ENCODE peak calls at places on chromosomes 5 and 9, in five cellular contexts. One of them, this sample, is unnamed.

GRCh38 chr9:84697042-84697441 is 27.5 kb downstream of the NTRK2 start:
- DNase-seq in CD4-positive, CD25-positive, alpha-beta regulatory T cell: no peak
- DNase-seq in endothelial cell of umbilical vein: no peak
- DNase-seq in mesenchymal stem cell: no peak
- DNase-seq in MM.1S: no peak
- DNase-seq in this sample: no peak

GRCh38 chr9:109901191-109901590 is 121.2 kb downstream of the PALM2AKAP2 start:
- DNase-seq in endothelial cell of umbilical vein: no peak
- DNase-seq in CD4-positive, CD25-positive, alpha-beta regulatory T cell: no peak
- DNase-seq in mesenchymal stem cell: peak
- DNase-seq in MM.1S: no peak
- DNase-seq in this sample: peak

GRCh38 chr9:650362-650761 is 191.1 kb upstream of the DMRT1 start:
- DNase-seq in MM.1S: no peak
- DNase-seq in CD4-positive, CD25-positive, alpha-beta regulatory T cell: peak
- DNase-seq in mesenchymal stem cell: no peak
- DNase-seq in endothelial cell of umbilical vein: peak
- DNase-seq in this sample: no peak

GRCh38 chr5:54311178-54311811 is 922 bp upstream of the ARL15 start:
- DNase-seq in endothelial cell of umbilical vein: peak
- DNase-seq in mesenchymal stem cell: peak
- DNase-seq in CD4-positive, CD25-positive, alpha-beta regulatory T cell: peak
- DNase-seq in MM.1S: peak
- DNase-seq in this sample: peak

GRCh38 chr9:77649109-77649812 is 1.1 kb upstream of the GNA14 start:
- DNase-seq in mesenchymal stem cell: peak
- DNase-seq in endothelial cell of umbilical vein: peak
- DNase-seq in MM.1S: no peak
- DNase-seq in CD4-positive, CD25-positive, alpha-beta regulatory T cell: no peak
- DNase-seq in this sample: peak

GRCh38 chr5:83745821-83746220 is 25.2 kb upstream of the HAPLN1 start:
- DNase-seq in mesenchymal stem cell: no peak
- DNase-seq in MM.1S: no peak
- DNase-seq in endothelial cell of umbilical vein: no peak
- DNase-seq in CD4-positive, CD25-positive, alpha-beta regulatory T cell: no peak
- DNase-seq in this sample: no peak

GRCh38 chr9:38671748-38672147 is 48.2 kb downstream of the FAM240B start:
- DNase-seq in CD4-positive, CD25-positive, alpha-beta regulatory T cell: no peak
- DNase-seq in endothelial cell of umbilical vein: no peak
- DNase-seq in MM.1S: no peak
- DNase-seq in mesenchymal stem cell: no peak
- DNase-seq in this sample: no peak

GRCh38 chr5:96785271-96785670 is 22.5 kb downstream of the ERAP1 start:
- DNase-seq in CD4-positive, CD25-positive, alpha-beta regulatory T cell: no peak
- DNase-seq in MM.1S: no peak
- DNase-seq in endothelial cell of umbilical vein: no peak
- DNase-seq in mesenchymal stem cell: no peak
- DNase-seq in this sample: no peak

GRCh38 chr9:131856105-131856504 is 116.2 kb upstream of the RAPGEF1 start:
- DNase-seq in mesenchymal stem cell: no peak
- DNase-seq in CD4-positive, CD25-positive, alpha-beta regulatory T cell: no peak
- DNase-seq in MM.1S: no peak
- DNase-seq in endothelial cell of umbilical vein: no peak
- DNase-seq in this sample: no peak

GRCh38 chr5:86463339-86463738 is 154.4 kb upstream of the COX7C start:
- DNase-seq in MM.1S: no peak
- DNase-seq in mesenchymal stem cell: no peak
- DNase-seq in CD4-positive, CD25-positive, alpha-beta regulatory T cell: no peak
- DNase-seq in endothelial cell of umbilical vein: no peak
- DNase-seq in this sample: no peak

GRCh38 chr9:2727966-2728613 is 10.8 kb downstream of the KCNV2 start:
- DNase-seq in mesenchymal stem cell: peak
- DNase-seq in endothelial cell of umbilical vein: peak
- DNase-seq in CD4-positive, CD25-positive, alpha-beta regulatory T cell: peak
- DNase-seq in MM.1S: peak
- DNase-seq in this sample: peak

GRCh38 chr9:124694394-124695279 is 76.5 kb downstream of the NR6A1 start:
- DNase-seq in MM.1S: no peak
- DNase-seq in CD4-positive, CD25-positive, alpha-beta regulatory T cell: no peak
- DNase-seq in endothelial cell of umbilical vein: no peak
- DNase-seq in mesenchymal stem cell: peak
- DNase-seq in this sample: no peak

GRCh38 chr9:109640232-109641078 is 139.5 kb upstream of the PALM2AKAP2 start:
- DNase-seq in mesenchymal stem cell: peak
- DNase-seq in MM.1S: no peak
- DNase-seq in endothelial cell of umbilical vein: no peak
- DNase-seq in CD4-positive, CD25-positive, alpha-beta regulatory T cell: no peak
- DNase-seq in this sample: peak

GRCh38 chr9:82164159-82164558 is 175.6 kb downstream of the SPATA31D1 start:
- DNase-seq in MM.1S: no peak
- DNase-seq in CD4-positive, CD25-positive, alpha-beta regulatory T cell: no peak
- DNase-seq in endothelial cell of umbilical vein: no peak
- DNase-seq in mesenchymal stem cell: no peak
- DNase-seq in this sample: peak

GRCh38 chr5:55172051-55172899 is 702 bp downstream of the CDC20B start:
- DNase-seq in CD4-positive, CD25-positive, alpha-beta regulatory T cell: peak
- DNase-seq in endothelial cell of umbilical vein: peak
- DNase-seq in MM.1S: peak
- DNase-seq in mesenchymal stem cell: peak
- DNase-seq in this sample: peak

GRCh38 chr9:114176601-114177295 is 21.4 kb downstream of the COL27A1 start:
- DNase-seq in mesenchymal stem cell: peak
- DNase-seq in CD4-positive, CD25-positive, alpha-beta regulatory T cell: no peak
- DNase-seq in endothelial cell of umbilical vein: no peak
- DNase-seq in MM.1S: no peak
- DNase-seq in this sample: no peak
- H3K27ac ChIP-seq in mesenchymal stem cell: peak
- H3K27ac ChIP-seq in CD4-positive, CD25-positive, alpha-beta regulatory T cell: no peak
- H3K27ac ChIP-seq in endothelial cell of umbilical vein: no peak
- H3K27ac ChIP-seq in MM.1S: no peak
- H3K27ac ChIP-seq in this sample: no peak

DNA sequence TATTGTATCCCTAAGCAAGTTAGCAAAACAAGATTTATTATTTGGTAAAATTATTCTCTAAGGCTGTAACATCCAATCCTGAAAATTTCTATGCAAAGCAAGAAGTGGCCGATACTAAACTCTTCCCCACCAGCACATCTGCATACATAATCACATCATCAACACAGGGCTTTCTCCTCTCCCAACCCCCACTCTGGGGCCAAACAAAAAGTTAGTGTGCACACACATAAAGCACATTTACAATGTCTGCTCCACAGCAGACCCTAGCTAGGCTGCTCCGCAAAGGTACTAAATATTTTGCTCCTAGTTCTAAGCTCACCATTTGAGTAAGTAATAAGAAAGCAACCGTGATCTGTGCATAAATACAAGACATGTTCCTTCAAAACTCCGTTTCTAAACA is 3.6 kb downstream of the RNF130 start:
- DNase-seq in endothelial cell of umbilical vein: no peak
- DNase-seq in CD4-positive, CD25-positive, alpha-beta regulatory T cell: no peak
- DNase-seq in MM.1S: no peak
- DNase-seq in mesenchymal stem cell: no peak
- DNase-seq in this sample: no peak
- H3K4me3 ChIP-seq in endothelial cell of umbilical vein: no peak
- H3K4me3 ChIP-seq in CD4-positive, CD25-positive, alpha-beta regulatory T cell: no peak
- H3K4me3 ChIP-seq in MM.1S: no peak
- H3K4me3 ChIP-seq in mesenchymal stem cell: no peak
- H3K4me3 ChIP-seq in this sample: no peak

GRCh38 chr9:133273819-133274218 is 1.2 kb downstream of the ABO start:
- DNase-seq in endothelial cell of umbilical vein: no peak
- DNase-seq in mesenchymal stem cell: no peak
- DNase-seq in CD4-positive, CD25-positive, alpha-beta regulatory T cell: no peak
- DNase-seq in MM.1S: no peak
- DNase-seq in this sample: no peak

GRCh38 chr9:133276001-133276884 is 1.2 kb upstream of the ABO start:
- DNase-seq in CD4-positive, CD25-positive, alpha-beta regulatory T cell: no peak
- DNase-seq in endothelial cell of umbilical vein: no peak
- DNase-seq in MM.1S: no peak
- DNase-seq in mesenchymal stem cell: no peak
- DNase-seq in this sample: no peak

GRCh38 chr9:133275105-133276000 is at the start of gene ABO:
- DNase-seq in endothelial cell of umbilical vein: no peak
- DNase-seq in CD4-positive, CD25-positive, alpha-beta regulatory T cell: no peak
- DNase-seq in MM.1S: no peak
- DNase-seq in mesenchymal stem cell: no peak
- DNase-seq in this sample: no peak

GRCh38 chr9:133273098-133273497 is 1.9 kb downstream of the ABO start:
- DNase-seq in mesenchymal stem cell: no peak
- DNase-seq in MM.1S: no peak
- DNase-seq in endothelial cell of umbilical vein: no peak
- DNase-seq in CD4-positive, CD25-positive, alpha-beta regulatory T cell: peak
- DNase-seq in this sample: no peak

DNA sequence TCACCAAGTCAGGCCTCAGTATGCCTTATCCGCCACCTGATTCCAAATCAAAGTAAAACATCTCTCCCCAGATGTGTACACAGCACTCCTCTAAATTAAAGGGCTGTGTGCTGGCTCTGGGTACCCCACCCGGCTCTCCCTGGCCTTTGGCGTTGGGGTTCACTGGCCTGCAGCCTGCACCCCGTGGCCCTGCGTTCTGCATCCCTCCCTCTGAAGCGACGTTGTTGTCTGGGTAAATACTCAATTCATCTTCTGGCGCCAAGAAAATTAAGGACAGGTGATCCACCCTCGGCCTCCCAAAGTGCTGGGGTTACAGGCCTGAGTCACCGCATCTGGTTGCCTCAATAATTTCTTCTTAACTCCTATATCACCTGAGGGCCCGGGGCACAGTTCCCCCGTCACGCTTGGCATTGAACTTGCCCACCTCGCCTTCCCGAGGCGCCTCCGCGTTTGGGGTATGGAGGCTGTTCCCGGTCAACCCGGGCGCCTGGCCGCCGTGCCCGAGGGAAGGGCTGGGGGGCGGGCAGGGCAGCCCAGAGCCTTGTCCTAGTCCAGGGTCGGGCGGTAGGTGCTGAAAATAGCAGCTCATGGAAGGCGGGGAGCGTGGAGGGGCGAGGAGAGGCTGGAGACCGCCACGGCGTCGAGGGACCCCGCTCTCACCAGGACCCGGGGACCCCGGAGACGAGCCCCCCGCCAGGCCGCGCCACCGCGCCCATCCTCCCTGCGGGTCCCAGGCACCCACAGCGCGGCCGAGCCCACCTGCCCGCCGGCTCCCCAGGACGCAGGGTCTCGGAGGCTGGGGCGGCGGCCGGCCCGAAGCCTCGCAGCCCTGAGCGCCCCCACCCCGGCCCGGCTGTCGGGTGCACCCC is 531 bp downstream of the ABO start:
- DNase-seq in endothelial cell of umbilical vein: no peak
- DNase-seq in CD4-positive, CD25-positive, alpha-beta regulatory T cell: no peak
- DNase-seq in mesenchymal stem cell: no peak
- DNase-seq in MM.1S: no peak
- DNase-seq in this sample: no peak
- H3K27ac ChIP-seq in endothelial cell of umbilical vein: no peak
- H3K27ac ChIP-seq in CD4-positive, CD25-positive, alpha-beta regulatory T cell: no peak
- H3K27ac ChIP-seq in mesenchymal stem cell: no peak
- H3K27ac ChIP-seq in MM.1S: no peak
- H3K27ac ChIP-seq in this sample: no peak

GRCh38 chr9:132879443-132880310 is 979 bp downstream of the SPACA9 start:
- DNase-seq in MM.1S: no peak
- DNase-seq in mesenchymal stem cell: peak
- DNase-seq in CD4-positive, CD25-positive, alpha-beta regulatory T cell: peak
- DNase-seq in endothelial cell of umbilical vein: no peak
- DNase-seq in this sample: no peak
- H3K4me3 ChIP-seq in MM.1S: no peak
- H3K4me3 ChIP-seq in mesenchymal stem cell: peak
- H3K4me3 ChIP-seq in CD4-positive, CD25-positive, alpha-beta regulatory T cell: no peak
- H3K4me3 ChIP-seq in endothelial cell of umbilical vein: no peak
- H3K4me3 ChIP-seq in this sample: peak

GRCh38 chr5:167804512-167805220 is 486.8 kb upstream of the WWC1 start:
- DNase-seq in MM.1S: no peak
- DNase-seq in mesenchymal stem cell: no peak
- DNase-seq in CD4-positive, CD25-positive, alpha-beta regulatory T cell: no peak
- DNase-seq in endothelial cell of umbilical vein: no peak
- DNase-seq in this sample: no peak
- H3K27ac ChIP-seq in MM.1S: no peak
- H3K27ac ChIP-seq in mesenchymal stem cell: no peak
- H3K27ac ChIP-seq in CD4-positive, CD25-positive, alpha-beta regulatory T cell: no peak
- H3K27ac ChIP-seq in endothelial cell of umbilical vein: no peak
- H3K27ac ChIP-seq in this sample: no peak

DNA sequence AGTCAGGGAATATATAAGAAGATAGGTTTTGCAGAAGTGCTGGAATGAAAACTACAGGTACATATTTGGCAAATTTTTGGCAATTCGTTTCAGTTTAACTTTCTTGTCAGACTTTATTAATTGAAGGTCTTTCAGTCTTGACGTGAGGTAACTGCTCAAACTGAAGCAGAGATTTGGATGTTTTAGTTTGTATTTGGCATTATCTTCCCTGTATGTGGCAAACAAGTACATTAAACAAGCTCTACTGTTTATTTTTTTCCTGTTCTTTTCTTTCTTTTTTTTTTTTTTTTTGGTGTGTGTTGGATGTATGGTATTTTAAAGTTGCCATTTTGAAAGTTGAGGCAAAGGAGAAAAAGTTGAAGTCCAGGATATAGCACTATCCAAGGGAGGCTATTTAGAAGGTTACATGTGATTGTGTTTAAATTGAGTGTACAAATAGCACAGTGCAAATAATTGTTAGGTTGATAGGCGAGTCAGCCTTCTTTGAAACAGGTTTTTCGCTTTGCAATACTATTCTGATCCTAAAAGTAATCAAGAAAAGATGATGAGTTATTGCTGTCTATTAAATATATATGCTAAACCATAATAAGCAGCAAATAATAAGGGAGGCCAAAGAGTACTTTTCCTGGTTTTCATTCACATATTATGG is 2.2 kb downstream of the PBX3 start:
- DNase-seq in mesenchymal stem cell: no peak
- DNase-seq in CD4-positive, CD25-positive, alpha-beta regulatory T cell: no peak
- DNase-seq in MM.1S: no peak
- DNase-seq in endothelial cell of umbilical vein: peak
- DNase-seq in this sample: no peak
- H3K4me3 ChIP-seq in mesenchymal stem cell: peak
- H3K4me3 ChIP-seq in CD4-positive, CD25-positive, alpha-beta regulatory T cell: peak
- H3K4me3 ChIP-seq in MM.1S: no peak
- H3K4me3 ChIP-seq in endothelial cell of umbilical vein: peak
- H3K4me3 ChIP-seq in this sample: peak